ENCODE peak calls at places on chromosomes 12 and 14, in nine cellular contexts. C is T-cell; P is stimulated activated CD8-positive, alpha-beta memory T cell treated with anti-CD3 and anti-CD28 coated beads, Interleukin-4, amount 100 ng/mL, for 48 hours; D is frontal cortex; S is tibial nerve; R is HuH-7; L is adrenal gland; J is GM23338; Y is amniotic stem cell. M is an unnamed sample.
A peak's percentile ranks its signal among the peaks of the same experiment; 100 is the strongest.

GRCh38 chr14:103735815-103736545 is 20.4 kb downstream of the ZFYVE21 start:
- DNase-seq in C (no peak), P (no peak), D (no peak), S (no peak), R (no peak), L (no peak), J (no peak), Y (no peak), M (no peak)

GRCh38 chr12:50924439-50925341 is 27.7 kb upstream of the HIGD1C start:
- DNase-seq in C (no peak), P (peak; percentile 48), D (no peak), S (peak; percentile 94), R (peak; percentile 45), L (peak; percentile 96), J (peak; percentile 66), Y (no peak), M (peak; percentile 79)

GRCh38 chr12:3231399-3231876 is 154.3 kb downstream of the TSPAN9 start:
- DNase-seq in C (no peak), P (no peak), D (no peak), S (no peak), R (no peak), L (no peak), J (peak; percentile 78), Y (no peak), M (no peak)

GRCh38 chr14:77302926-77303325 is 17.8 kb downstream of the POMT2 start:
- DNase-seq in C (no peak), P (peak; percentile 68), D (no peak), S (no peak), R (no peak), L (peak; percentile 78), J (no peak), Y (no peak), M (no peak)

GRCh38 chr12:122527478-122527944 is 462 bp downstream of the KNTC1 start:
- DNase-seq in C (no peak), P (peak; percentile 54), D (no peak), S (no peak), R (no peak), L (no peak), J (peak; percentile 51), Y (no peak), M (peak; percentile 62)

GRCh38 chr14:102058146-102058545 is 28.7 kb downstream of the HSP90AA1 start:
- DNase-seq in C (no peak), P (no peak), D (no peak), S (no peak), R (no peak), L (no peak), J (no peak), Y (no peak), M (no peak)

GRCh38 chr12:45730116-45730841 is 773 bp downstream of the ARID2 start:
- DNase-seq in C (peak; percentile 61), P (peak; percentile 70), D (peak; percentile 44), S (peak; percentile 17), R (peak; percentile 36), L (peak; percentile 56), J (peak; percentile 55), Y (peak; percentile 24), M (peak; percentile 72)

GRCh38 chr12:34396006-34396860 is 373.9 kb downstream of the ALG10 start:
- DNase-seq in C (peak; percentile 2), P (peak; percentile 8), D (no peak), S (peak; percentile 9), R (no peak), L (no peak), J (no peak), Y (no peak), M (no peak)

GRCh38 chr12:124583854-124584253 is 16.4 kb upstream of the NCOR2 start:
- DNase-seq in C (no peak), P (no peak), D (no peak), S (no peak), R (no peak), L (no peak), J (no peak), Y (no peak), M (no peak)

GRCh38 chr12:70052931-70053497 is 190.2 kb upstream of the CNOT2 start:
- DNase-seq in C (no peak), P (no peak), D (no peak), S (no peak), R (peak; percentile 60), L (peak; percentile 45), J (no peak), Y (peak; percentile 5), M (no peak)

GRCh38 chr14:59360923-59361794 is 104.0 kb downstream of the GPR135 start:
- DNase-seq in C (no peak), P (no peak), D (no peak), S (peak; percentile 42), R (peak; percentile 45), L (peak; percentile 72), J (no peak), Y (no peak), M (peak; percentile 18)

GRCh38 chr12:4943067-4943937 is 33.6 kb downstream of the KCNA1 start:
- DNase-seq in C (no peak), P (no peak), D (no peak), S (no peak), R (no peak), L (no peak), J (no peak), Y (no peak), M (no peak)